ENCODE peak calls at places on chromosomes 13 and 19, in nine cellular contexts. P, M, O, A, W, E, Y, H and N are unnamed samples.
A peak's percentile ranks its signal among the peaks of the same experiment; 100 is the strongest.

GRCh38 chr19:6055013-6055795 is 55.1 kb downstream of the RFX2 start:
- DNase-seq in P (no peak), M (no peak), O (no peak), A (no peak), W (no peak), E (peak; percentile 13), Y (no peak), H (peak; percentile 39), N (no peak)

GRCh38 chr19:12965017-12965811 is 4.2 kb upstream of the DAND5 start:
- DNase-seq in P (peak; percentile 90), M (peak; percentile 64), O (no peak), A (no peak), W (peak; percentile 75), E (peak; percentile 95), Y (peak; percentile 66), H (peak; percentile 88), N (peak; percentile 65)

GRCh38 chr13:114017028-114017630 is 43.3 kb upstream of the C13orf46 start:
- DNase-seq in P (no peak), M (peak; percentile 28), O (peak; percentile 10), A (no peak), W (peak; percentile 44), E (peak; percentile 76), Y (peak; percentile 57), H (no peak), N (peak; percentile 45)

GRCh38 chr19:16369664-16370576 is 45.3 kb downstream of the KLF2 start:
- DNase-seq in P (peak; percentile 46), M (no peak), O (no peak), A (no peak), W (no peak), E (peak; percentile 68), Y (no peak), H (no peak), N (no peak)

GRCh38 chr13:25528266-25528665 is 156.5 kb downstream of the ATP8A2 start:
- DNase-seq in P (no peak), M (no peak), O (no peak), A (no peak), W (no peak), E (no peak), Y (no peak), H (no peak), N (no peak)

GRCh38 chr13:110700186-110700585 is 5.7 kb downstream of the CARS2 start:
- DNase-seq in P (no peak), M (no peak), O (no peak), A (no peak), W (no peak), E (no peak), Y (no peak), H (no peak), N (no peak)

GRCh38 chr13:34037636-34038325 is 219.8 kb downstream of the RFC3 start:
- DNase-seq in P (no peak), M (no peak), O (no peak), A (no peak), W (no peak), E (no peak), Y (peak; percentile 4), H (no peak), N (no peak)

GRCh38 chr19:41537789-41538188 is 38.2 kb upstream of the CEACAM21 start:
- DNase-seq in P (no peak), M (peak; percentile 36), O (no peak), A (no peak), W (peak; percentile 60), E (no peak), Y (peak; percentile 41), H (no peak), N (peak; percentile 27)

GRCh38 chr19:42846597-42846996 is 32.9 kb downstream of the PSG1 start:
- DNase-seq in P (no peak), M (peak; percentile 35), O (no peak), A (no peak), W (no peak), E (no peak), Y (peak; percentile 12), H (no peak), N (no peak)

GRCh38 chr19:56115490-56115889 is 5.6 kb downstream of the ZNF787 start:
- DNase-seq in P (no peak), M (no peak), O (no peak), A (no peak), W (no peak), E (no peak), Y (no peak), H (no peak), N (no peak)

GRCh38 chr13:87324558-87324957 is 346.6 kb upstream of the SLITRK5 start:
- DNase-seq in P (no peak), M (no peak), O (no peak), A (no peak), W (no peak), E (no peak), Y (no peak), H (no peak), N (no peak)

GRCh38 chr13:87322386-87322785 is 348.8 kb upstream of the SLITRK5 start:
- DNase-seq in P (no peak), M (no peak), O (no peak), A (no peak), W (no peak), E (no peak), Y (no peak), H (no peak), N (no peak)
- H3K4me3 ChIP-seq in P (no peak overlapping the region), M (no peak overlapping the region), O (no peak overlapping the region), A (no peak overlapping the region), W (no peak overlapping the region), E (no peak overlapping the region), Y (no peak overlapping the region), H (no peak overlapping the region), N (no peak overlapping the region)

GRCh38 chr19:47428177-47428894 is 9.0 kb upstream of the MEIS3 start:
- DNase-seq in P (peak; percentile 70), M (peak; percentile 96), O (peak; percentile 92), A (peak; percentile 100), W (peak; percentile 99), E (peak; percentile 90), Y (peak; percentile 96), H (peak; percentile 76), N (peak; percentile 100)

GRCh38 chr19:47429140-47429793 is 9.9 kb upstream of the MEIS3 start:
- DNase-seq in P (no peak), M (no peak), O (no peak), A (no peak), W (no peak), E (no peak), Y (no peak), H (no peak), N (no peak)

GRCh38 chr19:47432091-47432490 is 12.8 kb upstream of the MEIS3 start:
- DNase-seq in P (no peak), M (no peak), O (no peak), A (no peak), W (no peak), E (no peak), Y (no peak), H (no peak), N (no peak)

GRCh38 chr19:47432499-47432898 is 13.2 kb upstream of the MEIS3 start:
- DNase-seq in P (no peak), M (no peak), O (no peak), A (no peak), W (no peak), E (no peak), Y (no peak), H (no peak), N (no peak)

GRCh38 chr19:47430041-47430802 is 10.9 kb upstream of the MEIS3 start:
- DNase-seq in P (peak; percentile 82), M (no peak), O (no peak), A (no peak), W (peak; percentile 51), E (no peak), Y (peak; percentile 45), H (no peak), N (peak; percentile 57)
- H3K4me3 ChIP-seq in P (peak overlapping the region; percentile 37), M (peak overlapping the region; percentile 27), O (peak overlapping the region; percentile 29), A (peak overlapping the region; percentile 5), W (no peak overlapping the region), E (no peak overlapping the region), Y (no peak overlapping the region), H (peak overlapping the region; percentile 15), N (peak overlapping the region; percentile 34)

DNA sequence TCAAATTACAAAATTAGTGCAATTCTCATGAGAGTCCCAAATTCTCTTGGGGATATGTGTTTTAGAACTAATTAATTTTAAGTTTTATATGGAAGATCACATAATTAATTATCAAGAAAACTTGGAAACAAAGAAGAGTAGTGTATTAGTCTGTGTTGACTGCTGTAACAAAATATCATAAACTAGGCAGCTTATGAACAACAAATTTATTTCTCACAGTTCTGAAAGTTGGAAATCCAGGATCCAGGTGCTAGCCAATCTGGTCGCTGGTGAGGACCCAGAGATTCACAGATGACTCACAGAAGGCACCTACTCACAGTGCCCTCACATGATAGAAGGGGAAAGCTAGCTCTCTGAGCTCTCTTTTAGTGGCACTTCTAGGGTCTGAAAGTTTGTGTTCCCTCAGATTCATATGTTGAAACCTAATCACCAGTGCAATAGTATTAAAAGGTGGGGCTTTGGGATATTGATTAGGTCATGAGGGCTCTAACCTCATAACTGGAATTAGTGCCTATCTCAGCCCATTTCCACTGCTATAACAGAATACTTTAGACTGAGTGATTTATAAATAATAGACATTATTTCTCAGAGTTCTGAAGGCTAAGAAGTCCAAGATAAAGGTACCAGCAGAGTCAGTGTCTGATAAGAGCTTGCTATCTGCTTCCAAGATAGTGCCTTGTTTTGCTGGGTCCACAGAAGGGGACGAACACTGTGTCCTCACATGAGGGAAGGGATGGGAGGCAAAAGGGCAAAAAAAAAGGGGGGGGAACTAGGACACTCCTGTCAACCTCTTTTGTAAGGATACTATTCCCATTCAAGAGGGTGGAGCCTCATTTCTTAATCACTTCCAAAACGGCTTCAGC is 1.5 kb upstream of the ARGLU1 start:
- DNase-seq in P (no peak), M (no peak), O (no peak), A (no peak), W (no peak), E (no peak), Y (no peak), H (no peak), N (no peak)
- H3K4me3 ChIP-seq in P (no peak overlapping the region), M (no peak overlapping the region), O (no peak overlapping the region), A (no peak overlapping the region), W (no peak overlapping the region), E (no peak overlapping the region), Y (no peak overlapping the region), H (no peak overlapping the region), N (no peak overlapping the region)

DNA sequence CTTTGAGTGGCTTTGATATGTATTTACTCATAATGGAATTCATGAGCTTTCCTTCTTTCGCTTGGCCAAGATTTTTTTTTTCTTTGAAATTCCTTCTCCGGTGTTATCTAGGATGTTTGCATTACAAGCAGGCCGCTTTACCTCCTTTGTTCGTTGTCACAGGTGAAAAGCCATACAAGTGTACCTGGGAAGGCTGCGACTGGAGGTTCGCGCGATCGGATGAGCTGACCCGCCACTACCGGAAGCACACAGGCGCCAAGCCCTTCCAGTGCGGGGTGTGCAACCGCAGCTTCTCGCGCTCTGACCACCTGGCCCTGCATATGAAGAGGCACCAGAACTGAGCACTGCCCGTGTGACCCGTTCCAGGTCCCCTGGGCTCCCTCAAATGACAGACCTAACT is 16.7 kb downstream of the KLF5 start:
- DNase-seq in P (no peak), M (no peak), O (no peak), A (no peak), W (no peak), E (no peak), Y (no peak), H (no peak), N (no peak)
- H3K4me3 ChIP-seq in P (no peak overlapping the region), M (peak overlapping the region; percentile 10), O (peak overlapping the region; percentile 32), A (no peak overlapping the region), W (no peak overlapping the region), E (no peak overlapping the region), Y (no peak overlapping the region), H (no peak overlapping the region), N (no peak overlapping the region)